ENCODE peak calls at places on chromosomes 3 and 15, in four cellular contexts. A is GM12891, K is heart right ventricle, F is HT1080. H is an unnamed sample.

GRCh38 chr3:136042608-136043221 is 77.2 kb downstream of the PPP2R3A start:
- DNase-seq in A (peak), K (no peak), F (peak), H (no peak)

GRCh38 chr15:63146684-63147083 is 10.6 kb downstream of the RPS27L start:
- DNase-seq in A (no peak), K (no peak), F (no peak), H (no peak)

GRCh38 chr3:57052662-57053061 is 7.8 kb upstream of the SPATA12 start:
- DNase-seq in A (no peak), K (no peak), F (no peak), H (no peak)

GRCh38 chr3:72245183-72245811 is 460.3 kb upstream of the PROK2 start:
- DNase-seq in A (no peak), K (peak), F (peak), H (no peak)

GRCh38 chr3:188528390-188528789 is 374.4 kb downstream of the LPP start:
- DNase-seq in A (no peak), K (no peak), F (no peak), H (no peak)

GRCh38 chr15:35393403-35393802 is 152.6 kb downstream of the DPH6 start:
- DNase-seq in A (no peak), K (no peak), F (no peak), H (no peak)

GRCh38 chr15:40340038-40340739 is 550 bp downstream of the CCDC9B start:
- DNase-seq in A (no peak), K (peak), F (peak), H (no peak)

GRCh38 chr3:13161771-13162535 is 88.7 kb upstream of the IQSEC1 start:
- DNase-seq in A (no peak), K (no peak), F (no peak), H (no peak)

H was measured in activated effector memory CD4-positive, alpha-beta T cell treated with Interleukin-2 at 50 U/mL for 16 hours.